ENCODE peak calls at places on chromosomes 16 and 17, in four cellular contexts. One of them, this sample, is unnamed.

GRCh38 chr16:7456221-7456620 is 123.6 kb downstream of the RBFOX1 start:
- DNase-seq in hepatic stellate cell: no peak
- DNase-seq in heart right ventricle: no peak
- DNase-seq in nephron progenitor cell: no peak
- DNase-seq in this sample: no peak

GRCh38 chr16:13403326-13403725 is 501.9 kb downstream of the SHISA9 start:
- DNase-seq in hepatic stellate cell: no peak
- DNase-seq in heart right ventricle: no peak
- DNase-seq in nephron progenitor cell: no peak
- DNase-seq in this sample: no peak

GRCh38 chr17:64133546-64134215 is 3.7 kb upstream of the ERN1 start:
- DNase-seq in hepatic stellate cell: peak; percentile 70
- DNase-seq in heart right ventricle: no peak
- DNase-seq in nephron progenitor cell: peak; percentile 19
- DNase-seq in this sample: no peak

GRCh38 chr17:6231886-6232767 is 161.9 kb downstream of the WSCD1 start:
- DNase-seq in hepatic stellate cell: no peak
- DNase-seq in heart right ventricle: no peak
- DNase-seq in nephron progenitor cell: no peak
- DNase-seq in this sample: no peak

GRCh38 chr17:65184235-65184959 is 47.2 kb downstream of the RGS9 start:
- DNase-seq in hepatic stellate cell: no peak
- DNase-seq in heart right ventricle: no peak
- DNase-seq in nephron progenitor cell: no peak
- DNase-seq in this sample: no peak

GRCh38 chr16:54503436-54503835 is 216.8 kb upstream of the IRX3 start:
- DNase-seq in hepatic stellate cell: no peak
- DNase-seq in heart right ventricle: no peak
- DNase-seq in nephron progenitor cell: no peak
- DNase-seq in this sample: no peak

GRCh38 chr16:86566966-86567700 is 504 bp downstream of the FOXC2 start:
- DNase-seq in hepatic stellate cell: peak; percentile 72
- DNase-seq in heart right ventricle: peak; percentile 41
- DNase-seq in nephron progenitor cell: peak; percentile 73
- DNase-seq in this sample: no peak

GRCh38 chr17:75654176-75654575 is 12.8 kb downstream of the RECQL5 start:
- DNase-seq in hepatic stellate cell: no peak
- DNase-seq in heart right ventricle: no peak
- DNase-seq in nephron progenitor cell: no peak
- DNase-seq in this sample: no peak

GRCh38 chr16:86942469-86943175 is 364.3 kb downstream of the FOXL1 start:
- DNase-seq in hepatic stellate cell: no peak
- DNase-seq in heart right ventricle: no peak
- DNase-seq in nephron progenitor cell: no peak
- DNase-seq in this sample: no peak

GRCh38 chr17:27209316-27209715 is 84.6 kb upstream of the WSB1 start:
- DNase-seq in hepatic stellate cell: no peak
- DNase-seq in heart right ventricle: no peak
- DNase-seq in nephron progenitor cell: no peak
- DNase-seq in this sample: no peak

GRCh38 chr17:2137342-2138098 is 82.6 kb downstream of the HIC1 start:
- DNase-seq in hepatic stellate cell: peak; percentile 66
- DNase-seq in heart right ventricle: no peak
- DNase-seq in nephron progenitor cell: no peak
- DNase-seq in this sample: no peak

GRCh38 chr16:87017388-87018012 is 299.7 kb downstream of the C16orf95 start:
- DNase-seq in hepatic stellate cell: peak; percentile 82
- DNase-seq in heart right ventricle: no peak
- DNase-seq in nephron progenitor cell: no peak
- DNase-seq in this sample: no peak

GRCh38 chr17:12900474-12900873 is 111.2 kb downstream of the ARHGAP44 start:
- DNase-seq in hepatic stellate cell: no peak
- DNase-seq in heart right ventricle: no peak
- DNase-seq in nephron progenitor cell: no peak
- DNase-seq in this sample: peak; percentile 47

GRCh38 chr16:87653234-87653633 is 50.9 kb downstream of the JPH3 start:
- DNase-seq in hepatic stellate cell: peak; percentile 41
- DNase-seq in heart right ventricle: no peak
- DNase-seq in nephron progenitor cell: no peak
- DNase-seq in this sample: no peak

GRCh38 chr17:79988163-79988971 is 47.3 kb downstream of the TBC1D16 start:
- DNase-seq in hepatic stellate cell: no peak
- DNase-seq in heart right ventricle: no peak
- DNase-seq in nephron progenitor cell: no peak
- DNase-seq in this sample: no peak

GRCh38 chr17:969767-970387 is 9.7 kb downstream of the NXN start:
- DNase-seq in hepatic stellate cell: no peak
- DNase-seq in heart right ventricle: no peak
- DNase-seq in nephron progenitor cell: no peak
- DNase-seq in this sample: no peak

GRCh38 chr17:40038882-40039513 is 15.2 kb downstream of the MED24 start:
- DNase-seq in hepatic stellate cell: peak; percentile 88
- DNase-seq in heart right ventricle: peak; percentile 54
- DNase-seq in nephron progenitor cell: peak; percentile 36
- DNase-seq in this sample: peak; percentile 62

This sample was measured in lung.